ENCODE peak calls at places on chromosome 20, in four cellular contexts. Q is K562, T is H1, W is SK-N-SH. H is an unnamed sample.

GRCh38 chr20:47789081-47789998 is 4.1 kb upstream of the SULF2 start:
- DNase-seq in Q (no peak), T (no peak), W (peak; percentile 52), H (no peak)

GRCh38 chr20:38125157-38126056 is 39.7 kb downstream of the TGM2 start:
- DNase-seq in Q (no peak), T (peak; percentile 48), W (no peak), H (no peak)

GRCh38 chr20:11053310-11053709 is 379.5 kb upstream of the JAG1 start:
- DNase-seq in Q (no peak), T (no peak), W (no peak), H (no peak)

GRCh38 chr20:15364781-15365180 is 1027.4 kb upstream of the FLRT3 start:
- DNase-seq in Q (no peak), T (no peak), W (no peak), H (no peak)

GRCh38 chr20:44696315-44696714 is 18.9 kb upstream of the CCN5 start:
- DNase-seq in Q (no peak), T (no peak), W (no peak), H (no peak)

GRCh38 chr20:41141153-41141815 is 3.9 kb downstream of the PLCG1 start:
- DNase-seq in Q (peak; percentile 45), T (no peak), W (peak; percentile 32), H (no peak)

GRCh38 chr20:4713401-4713800 is 8.3 kb upstream of the PRND start:
- DNase-seq in Q (no peak), T (no peak), W (no peak), H (no peak)

GRCh38 chr20:4875578-4876067 is 125.7 kb downstream of the SLC23A2 start:
- DNase-seq in Q (no peak), T (no peak), W (no peak), H (no peak)

GRCh38 chr20:33709398-33709797 is 10.7 kb downstream of the PXMP4 start:
- DNase-seq in Q (peak; percentile 94), T (no peak), W (no peak), H (no peak)

DNA sequence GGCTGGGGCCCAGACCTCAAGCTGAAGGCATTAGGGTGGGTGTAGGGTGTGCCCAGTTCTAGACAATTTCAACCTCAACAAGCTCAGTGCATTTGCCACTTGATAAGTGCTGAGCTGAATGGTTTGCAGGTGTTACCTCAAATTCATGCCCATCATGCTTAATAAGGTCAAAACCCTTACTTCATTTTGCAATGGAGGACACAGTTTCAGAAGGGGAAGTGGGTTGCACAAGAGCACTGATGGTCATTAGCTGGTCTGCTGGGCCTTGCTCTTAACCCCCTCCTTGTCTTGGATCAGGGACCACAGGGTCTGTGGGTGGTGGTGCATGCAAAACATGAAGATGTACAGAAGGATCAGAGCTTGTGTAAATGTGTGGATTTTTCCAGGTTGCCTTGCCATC is 71.0 kb upstream of the SIRPA start:
- DNase-seq in Q (no peak), T (no peak), W (no peak), H (no peak)
- TF ChIP-seq TEAD4 in Q (no peak), T (no peak), W (no peak), H (no peak)

DNA sequence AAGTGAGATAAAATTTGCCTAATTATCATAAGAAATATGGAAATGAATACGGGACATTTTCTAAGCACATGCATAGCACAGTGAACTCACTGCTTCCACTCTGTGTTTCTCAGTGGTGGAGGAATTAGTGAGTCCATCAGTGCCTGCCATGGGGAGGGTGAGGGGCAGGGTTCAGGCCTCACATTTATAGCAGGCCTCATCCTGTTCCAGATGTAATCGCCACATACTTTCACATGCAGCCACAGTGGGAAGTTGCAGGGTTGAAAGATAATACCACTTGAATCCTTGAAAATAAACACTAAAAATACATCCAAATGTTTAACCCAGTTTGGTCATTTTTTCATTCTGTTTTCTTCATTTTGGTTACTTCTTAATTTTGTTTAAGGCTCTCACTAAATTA is 29.9 kb upstream of the ANKEF1 start:
- DNase-seq in Q (no peak), T (no peak), W (no peak), H (no peak)
- TF ChIP-seq TEAD4 in Q (no peak), T (no peak), W (no peak), H (no peak)

DNA sequence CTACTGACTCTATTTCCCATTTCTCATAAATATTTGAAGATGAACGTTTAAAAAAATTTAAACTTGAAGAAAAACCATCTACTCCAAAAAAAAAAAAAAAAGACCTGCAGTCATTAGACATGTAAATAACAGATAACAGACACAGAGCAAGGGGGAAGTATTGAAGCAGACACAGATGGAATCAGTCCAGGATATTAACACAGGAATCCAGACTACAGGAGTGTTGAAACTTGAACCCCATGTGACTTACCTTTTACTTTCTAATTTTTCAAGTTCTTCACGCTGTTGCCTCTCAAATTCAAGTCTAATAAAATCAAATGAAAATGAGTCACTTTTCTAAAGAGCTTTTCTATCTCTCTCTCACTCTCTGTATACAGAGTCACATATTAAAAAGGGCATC is 191.8 kb downstream of the KIF16B start:
- DNase-seq in Q (no peak), T (no peak), W (peak; percentile 11), H (no peak)
- TF ChIP-seq TEAD4 in Q (no peak), T (no peak), W (no peak), H (no peak)

GRCh38 chr20:24588047-24588635 is 118.7 kb downstream of the SYNDIG1 start:
- DNase-seq in Q (no peak), T (no peak), W (no peak), H (no peak)

GRCh38 chr20:24588725-24589340 is 119.4 kb downstream of the SYNDIG1 start:
- DNase-seq in Q (no peak), T (no peak), W (peak; percentile 47), H (no peak)

GRCh38 chr20:24586523-24586840 is 117.1 kb downstream of the SYNDIG1 start:
- DNase-seq in Q (no peak), T (peak; percentile 20), W (no peak), H (no peak)

GRCh38 chr20:24585796-24586522 is 116.5 kb downstream of the SYNDIG1 start:
- DNase-seq in Q (no peak), T (peak; percentile 29), W (no peak), H (no peak)

GRCh38 chr20:24587384-24588046 is 118.1 kb downstream of the SYNDIG1 start:
- DNase-seq in Q (no peak), T (no peak), W (peak; percentile 86), H (no peak)
- TF ChIP-seq TEAD4 in Q (no peak), T (no peak), W (no peak), H (no peak)

GRCh38 chr20:58585753-58586540 is 65.1 kb upstream of the STX16 start:
- DNase-seq in Q (no peak), T (no peak), W (peak; percentile 48), H (no peak)
- TF ChIP-seq TEAD4 in Q (no peak), T (no peak), W (no peak), H (no peak)

GRCh38 chr20:32201977-32202363 is 5.6 kb downstream of the PLAGL2 start:
- DNase-seq in Q (no peak), T (no peak), W (no peak), H (no peak)

GRCh38 chr20:32204485-32205115 is 2.9 kb downstream of the PLAGL2 start:
- DNase-seq in Q (no peak), T (no peak), W (no peak), H (no peak)

GRCh38 chr20:32205502-32206382 is 1.8 kb downstream of the PLAGL2 start:
- DNase-seq in Q (no peak), T (no peak), W (peak; percentile 54), H (no peak)

GRCh38 chr20:32201296-32201976 is 6.1 kb downstream of the PLAGL2 start:
- DNase-seq in Q (no peak), T (no peak), W (no peak), H (no peak)

DNA sequence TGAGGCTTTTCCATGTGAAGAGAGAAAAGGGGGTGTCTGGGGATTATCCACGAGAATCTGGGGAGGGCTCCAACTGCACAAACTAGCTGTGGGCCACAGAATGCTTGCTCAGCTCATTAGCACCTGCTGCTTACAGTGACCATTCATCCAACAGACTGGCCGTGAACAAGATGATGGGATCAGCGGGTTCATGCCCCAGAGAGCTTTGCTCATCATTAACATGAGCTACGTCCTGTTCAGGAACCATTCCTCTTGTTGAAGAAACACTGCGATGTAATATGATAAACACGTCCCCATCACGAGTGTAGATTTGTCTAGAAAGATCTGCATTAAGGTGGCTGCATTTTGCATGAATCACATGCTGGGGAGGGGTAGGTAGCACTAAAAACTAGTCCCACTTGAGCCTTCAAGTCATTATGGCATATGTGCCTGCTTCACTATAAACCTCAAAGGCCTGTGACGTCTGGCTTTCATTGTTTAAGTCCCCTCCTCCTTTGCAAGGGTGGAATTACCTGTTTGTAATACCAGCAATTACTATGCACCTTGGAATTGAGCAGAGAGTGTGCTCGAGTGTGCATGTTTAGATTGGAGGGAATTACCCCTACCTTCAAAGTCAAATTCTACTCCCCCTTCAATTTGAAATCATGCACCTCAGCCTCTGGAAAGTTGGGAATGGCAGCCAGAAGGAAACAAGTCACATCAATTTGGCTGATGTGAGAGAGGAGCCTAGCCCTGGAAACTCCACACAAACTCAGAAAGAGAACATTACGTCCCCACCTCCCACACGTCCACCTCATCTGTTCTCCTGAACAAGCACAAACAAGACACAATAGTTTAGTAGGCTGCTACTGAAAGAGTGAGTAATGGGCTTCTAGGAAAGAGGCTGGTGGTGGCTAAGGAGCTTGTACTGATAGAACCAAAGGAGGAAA is 3.7 kb downstream of the PLAGL2 start:
- DNase-seq in Q (no peak), T (no peak), W (no peak), H (no peak)
- TF ChIP-seq TEAD4 in Q (no peak), T (no peak), W (no peak), H (no peak)

GRCh38 chr20:51529758-51530157 is 12.8 kb downstream of the NFATC2 start:
- DNase-seq in Q (no peak), T (no peak), W (no peak), H (no peak)
- TF ChIP-seq TEAD4 in Q (no peak), T (no peak), W (no peak), H (no peak)

H was measured in WTC11.